ENCODE peak calls at places on chromosomes 16 and 17, in eight cellular contexts. O is gastrocnemius medialis; L is GM23338; B is NCI-H1092; F is HT1080; E is A172; G is caudate nucleus; M is activated T-helper 1 cell treated with anti-CD3 and anti-CD28 coated beads, Interleukin-2, amount 50 U/mL, for 16 hours. T is an unnamed sample.

GRCh38 chr17:7841622-7842379 is 7.8 kb downstream of the KDM6B start:
- DNase-seq in O (peak; percentile 95), L (peak; percentile 96), B (peak; percentile 83), F (peak; percentile 82), E (peak; percentile 89), G (peak; percentile 86), M (peak; percentile 79), T (peak; percentile 73)

GRCh38 chr17:80010283-80010858 is 25.3 kb downstream of the TBC1D16 start:
- DNase-seq in O (no peak), L (no peak), B (no peak), F (no peak), E (no peak), G (no peak), M (no peak), T (no peak)

GRCh38 chr16:54123766-54124165 is 162.8 kb downstream of the IRX3 start:
- DNase-seq in O (no peak), L (no peak), B (no peak), F (no peak), E (no peak), G (no peak), M (no peak), T (no peak)

GRCh38 chr16:76970087-76970744 is 220.8 kb upstream of the MON1B start:
- DNase-seq in O (no peak), L (no peak), B (no peak), F (peak; percentile 58), E (no peak), G (no peak), M (no peak), T (no peak)

GRCh38 chr17:61143026-61143425 is 256.6 kb upstream of the TBX2 start:
- DNase-seq in O (no peak), L (no peak), B (no peak), F (no peak), E (no peak), G (no peak), M (no peak), T (no peak)

GRCh38 chr16:31148281-31148728 is 1.6 kb downstream of the PRSS36 start:
- DNase-seq in O (no peak), L (peak; percentile 78), B (no peak), F (no peak), E (no peak), G (no peak), M (no peak), T (no peak)

GRCh38 chr16:51919736-51920135 is 627.2 kb downstream of the TOX3 start:
- DNase-seq in O (no peak), L (no peak), B (no peak), F (peak; percentile 42), E (no peak), G (no peak), M (no peak), T (no peak)

GRCh38 chr16:85348921-85349334 is 236.7 kb upstream of the CIBAR2 start:
- DNase-seq in O (no peak), L (no peak), B (no peak), F (no peak), E (no peak), G (no peak), M (no peak), T (no peak)

GRCh38 chr16:78240459-78241222 is 141.2 kb downstream of the WWOX start:
- DNase-seq in O (no peak), L (peak; percentile 42), B (no peak), F (no peak), E (no peak), G (no peak), M (no peak), T (no peak)

GRCh38 chr16:87233928-87234327 is 83.3 kb downstream of the C16orf95 start:
- DNase-seq in O (no peak), L (peak; percentile 48), B (no peak), F (peak; percentile 18), E (no peak), G (no peak), M (no peak), T (no peak)

GRCh38 chr17:65576939-65577338 is 15.5 kb upstream of the AXIN2 start:
- DNase-seq in O (no peak), L (no peak), B (no peak), F (no peak), E (no peak), G (no peak), M (no peak), T (no peak)

GRCh38 chr17:48545022-48545376 is at the start of gene HOXB2:
- DNase-seq in O (no peak), L (peak; percentile 49), B (peak; percentile 63), F (peak; percentile 52), E (no peak), G (no peak), M (no peak), T (no peak)

GRCh38 chr16:85480727-85481101 is 132.4 kb upstream of the GSE1 start:
- DNase-seq in O (no peak), L (no peak), B (no peak), F (no peak), E (no peak), G (no peak), M (no peak), T (no peak)

GRCh38 chr16:88468289-88469129 is 15.4 kb downstream of the ZFPM1 start:
- DNase-seq in O (peak; percentile 23), L (peak; percentile 95), B (peak; percentile 21), F (no peak), E (peak; percentile 38), G (no peak), M (no peak), T (peak; percentile 52)

GRCh38 chr16:66274335-66275110 is 92.0 kb upstream of the CDH5 start:
- DNase-seq in O (no peak), L (no peak), B (no peak), F (peak; percentile 37), E (peak; percentile 40), G (no peak), M (no peak), T (no peak)

GRCh38 chr16:76780556-76780955 is 410.4 kb upstream of the MON1B start:
- DNase-seq in O (no peak), L (no peak), B (no peak), F (no peak), E (no peak), G (no peak), M (no peak), T (no peak)